ENCODE peak calls at places on chromosomes 2 and 18, in eight cellular contexts. J is esophagus squamous epithelium; O is posterior cingulate gyrus; S is Caco-2; A is GM10248; Z is GDM1; H is NCI-H774; F is naive thymus-derived CD4-positive, alpha-beta T cell. L is an unnamed sample.

GRCh38 chr2:134027980-134028379 is 225.9 kb upstream of the MGAT5 start:
- DNase-seq in J (no peak), O (no peak), S (no peak), A (no peak), Z (no peak), H (no peak), F (no peak), L (no peak)

GRCh38 chr2:181937473-181937872 is 45.9 kb downstream of the ITPRID2 start:
- DNase-seq in J (no peak), O (no peak), S (no peak), A (no peak), Z (no peak), H (no peak), F (no peak), L (no peak)

GRCh38 chr2:14423145-14423906 is 209.2 kb upstream of the LRATD1 start:
- DNase-seq in J (no peak), O (no peak), S (no peak), A (no peak), Z (no peak), H (no peak), F (no peak), L (no peak)

GRCh38 chr2:71882949-71883472 is 264.7 kb downstream of the CYP26B1 start:
- DNase-seq in J (no peak), O (peak), S (no peak), A (no peak), Z (no peak), H (no peak), F (peak), L (no peak)

GRCh38 chr2:45345331-45346305 is 265.4 kb downstream of the SRBD1 start:
- DNase-seq in J (no peak), O (no peak), S (no peak), A (no peak), Z (no peak), H (no peak), F (no peak), L (no peak)

GRCh38 chr2:55014962-55015939 is 35.0 kb downstream of the RTN4 start:
- DNase-seq in J (no peak), O (peak), S (peak), A (no peak), Z (peak), H (no peak), F (no peak), L (no peak)

GRCh38 chr2:64932327-64933216 is 56.6 kb upstream of the SLC1A4 start:
- DNase-seq in J (no peak), O (no peak), S (no peak), A (peak), Z (no peak), H (no peak), F (no peak), L (no peak)

GRCh38 chr18:38481576-38481975 is 916.0 kb upstream of the CELF4 start:
- DNase-seq in J (no peak), O (no peak), S (no peak), A (no peak), Z (peak), H (no peak), F (no peak), L (no peak)

GRCh38 chr2:228157841-228158240 is 23.6 kb downstream of the SPHKAP start:
- DNase-seq in J (no peak), O (no peak), S (no peak), A (no peak), Z (no peak), H (no peak), F (no peak), L (no peak)

GRCh38 chr2:72561621-72562318 is 264.1 kb downstream of the EXOC6B start:
- DNase-seq in J (no peak), O (no peak), S (no peak), A (no peak), Z (no peak), H (no peak), F (no peak), L (no peak)

GRCh38 chr2:230124792-230125452 is 56.2 kb upstream of the SLC16A14 start:
- DNase-seq in J (no peak), O (peak), S (no peak), A (no peak), Z (peak), H (no peak), F (no peak), L (no peak)

GRCh38 chr18:36786686-36787085 is 42.1 kb downstream of the TPGS2 start:
- DNase-seq in J (no peak), O (peak), S (peak), A (no peak), Z (no peak), H (no peak), F (no peak), L (no peak)

GRCh38 chr2:1140389-1141003 is 189.8 kb downstream of the SNTG2 start:
- DNase-seq in J (no peak), O (no peak), S (no peak), A (peak), Z (no peak), H (no peak), F (peak), L (no peak)

GRCh38 chr18:24208270-24209035 is 69.6 kb downstream of the CABYR start:
- DNase-seq in J (no peak), O (no peak), S (no peak), A (no peak), Z (no peak), H (no peak), F (no peak), L (no peak)

GRCh38 chr2:192184349-192184748 is 10.4 kb downstream of the TMEFF2 start:
- DNase-seq in J (no peak), O (no peak), S (no peak), A (no peak), Z (no peak), H (no peak), F (no peak), L (no peak)

GRCh38 chr2:964567-964966 is 13.9 kb downstream of the SNTG2 start:
- DNase-seq in J (no peak), O (no peak), S (no peak), A (no peak), Z (no peak), H (no peak), F (no peak), L (no peak)

GRCh38 chr2:38315707-38316333 is 61.3 kb downstream of the ATL2 start:
- DNase-seq in J (no peak), O (no peak), S (no peak), A (peak), Z (no peak), H (peak), F (no peak), L (no peak)

GRCh38 chr2:46460991-46461715 is 18.2 kb upstream of the TMEM247 start:
- DNase-seq in J (peak), O (peak), S (peak), A (peak), Z (peak), H (peak), F (peak), L (no peak)

GRCh38 chr2:46390036-46390435 is 89.3 kb upstream of the TMEM247 start:
- DNase-seq in J (no peak), O (no peak), S (no peak), A (no peak), Z (no peak), H (no peak), F (no peak), L (no peak)

GRCh38 chr2:47017541-47017940 is 101.9 kb upstream of the MCFD2 start:
- DNase-seq in J (no peak), O (no peak), S (no peak), A (no peak), Z (no peak), H (no peak), F (no peak), L (no peak)